ENCODE peak calls at places on chromosomes 7 and 10, in eight cellular contexts. S is HepG2, Y is sigmoid colon, T is stomach, N is suprapubic skin, L is H1, K is GM12878, B is upper lobe of left lung. D is an unnamed sample.

GRCh38 chr10:130301026-130301892 is 165.1 kb downstream of the GLRX3 start:
- DNase-seq in Y (no peak), S (no peak), K (no peak), B (peak; percentile 91), T (no peak), L (no peak), N (no peak), D (no peak)

GRCh38 chr7:96388620-96389383 is 66.9 kb upstream of the SLC25A13 start:
- DNase-seq in B (no peak), Y (no peak), K (no peak), S (no peak), N (no peak), T (no peak), L (no peak), D (no peak)

GRCh38 chr7:123958186-123958703 is 33.2 kb downstream of the SPAM1 start:
- DNase-seq in T (no peak), Y (no peak), S (no peak), N (no peak), K (no peak), L (no peak), B (no peak), D (no peak)

GRCh38 chr10:73589538-73590126 is 1.5 kb downstream of the USP54 start:
- DNase-seq in B (no peak), S (no peak), N (no peak), T (peak; percentile 30), L (no peak), K (no peak), Y (no peak), D (no peak)

GRCh38 chr10:72598769-72599701 is 26.8 kb downstream of the MICU1 start:
- DNase-seq in K (no peak), N (no peak), B (no peak), S (no peak), L (no peak), Y (no peak), T (no peak), D (no peak)

GRCh38 chr7:94970085-94970576 is 62.7 kb downstream of the PPP1R9A start:
- DNase-seq in B (no peak), T (no peak), S (no peak), Y (no peak), L (no peak), N (no peak), K (no peak), D (no peak)

GRCh38 chr7:132251327-132251659 is 325.0 kb downstream of the PLXNA4 start:
- DNase-seq in K (no peak), B (peak; percentile 60), L (no peak), N (peak; percentile 88), S (peak; percentile 87), T (peak; percentile 96), Y (peak; percentile 92), D (peak; percentile 88)

GRCh38 chr10:29725133-29725720 is 90.5 kb upstream of the SVIL start:
- DNase-seq in N (no peak), S (no peak), T (no peak), K (no peak), Y (peak; percentile 59), L (no peak), B (no peak), D (peak; percentile 37)

GRCh38 chr7:142612264-142612881 is 136.9 kb upstream of the PRSS1 start:
- DNase-seq in K (no peak), T (no peak), B (no peak), Y (no peak), N (no peak), L (no peak), S (no peak), D (no peak)

GRCh38 chr10:73183882-73184281 is 16.0 kb downstream of the FAM149B1 start:
- DNase-seq in B (no peak), K (no peak), Y (no peak), L (no peak), T (no peak), S (no peak), N (no peak), D (no peak)

GRCh38 chr10:66405566-66405965 is 520.3 kb upstream of the LRRTM3 start:
- DNase-seq in Y (no peak), N (no peak), L (no peak), S (no peak), K (no peak), B (no peak), T (no peak), D (no peak)

GRCh38 chr10:4656576-4657194 is 169.3 kb upstream of the AKR1E2 start:
- DNase-seq in K (no peak), Y (peak; percentile 82), T (peak; percentile 55), B (no peak), L (no peak), S (peak; percentile 44), N (no peak), D (peak; percentile 72)

GRCh38 chr7:78769551-78770101 is 683.8 kb downstream of the MAGI2 start:
- DNase-seq in B (no peak), N (no peak), S (no peak), K (peak; percentile 24), T (no peak), Y (no peak), L (no peak), D (no peak)

GRCh38 chr10:63466168-63466935 is 575 bp upstream of the JMJD1C start:
- DNase-seq in T (peak; percentile 67), S (peak; percentile 54), K (no peak), N (no peak), Y (peak; percentile 79), B (no peak), L (no peak), D (peak; percentile 64)

GRCh38 chr7:103990991-103991390 is 1.5 kb upstream of the RELN start:
- DNase-seq in T (no peak), L (no peak), B (no peak), K (no peak), S (peak; percentile 16), N (no peak), Y (no peak), D (no peak)

GRCh38 chr7:87047-87446 is 105.3 kb upstream of the FAM20C start:
- DNase-seq in N (no peak), K (no peak), S (no peak), T (peak; percentile 23), L (peak; percentile 31), B (no peak), Y (peak; percentile 64), D (no peak)

GRCh38 chr7:88095-88926 is 104.1 kb upstream of the FAM20C start:
- DNase-seq in K (no peak), L (peak; percentile 62), N (no peak), B (peak; percentile 56), T (no peak), S (no peak), Y (peak; percentile 55), D (no peak)

GRCh38 chr7:90111-91063 is 102.0 kb upstream of the FAM20C start:
- DNase-seq in L (peak; percentile 37), K (no peak), Y (peak; percentile 65), T (no peak), N (no peak), B (no peak), S (no peak), D (no peak)

GRCh38 chr7:87671-88070 is 104.7 kb upstream of the FAM20C start:
- DNase-seq in T (no peak), B (peak; percentile 58), Y (peak; percentile 48), S (no peak), N (no peak), K (no peak), L (no peak), D (no peak)

DNA sequence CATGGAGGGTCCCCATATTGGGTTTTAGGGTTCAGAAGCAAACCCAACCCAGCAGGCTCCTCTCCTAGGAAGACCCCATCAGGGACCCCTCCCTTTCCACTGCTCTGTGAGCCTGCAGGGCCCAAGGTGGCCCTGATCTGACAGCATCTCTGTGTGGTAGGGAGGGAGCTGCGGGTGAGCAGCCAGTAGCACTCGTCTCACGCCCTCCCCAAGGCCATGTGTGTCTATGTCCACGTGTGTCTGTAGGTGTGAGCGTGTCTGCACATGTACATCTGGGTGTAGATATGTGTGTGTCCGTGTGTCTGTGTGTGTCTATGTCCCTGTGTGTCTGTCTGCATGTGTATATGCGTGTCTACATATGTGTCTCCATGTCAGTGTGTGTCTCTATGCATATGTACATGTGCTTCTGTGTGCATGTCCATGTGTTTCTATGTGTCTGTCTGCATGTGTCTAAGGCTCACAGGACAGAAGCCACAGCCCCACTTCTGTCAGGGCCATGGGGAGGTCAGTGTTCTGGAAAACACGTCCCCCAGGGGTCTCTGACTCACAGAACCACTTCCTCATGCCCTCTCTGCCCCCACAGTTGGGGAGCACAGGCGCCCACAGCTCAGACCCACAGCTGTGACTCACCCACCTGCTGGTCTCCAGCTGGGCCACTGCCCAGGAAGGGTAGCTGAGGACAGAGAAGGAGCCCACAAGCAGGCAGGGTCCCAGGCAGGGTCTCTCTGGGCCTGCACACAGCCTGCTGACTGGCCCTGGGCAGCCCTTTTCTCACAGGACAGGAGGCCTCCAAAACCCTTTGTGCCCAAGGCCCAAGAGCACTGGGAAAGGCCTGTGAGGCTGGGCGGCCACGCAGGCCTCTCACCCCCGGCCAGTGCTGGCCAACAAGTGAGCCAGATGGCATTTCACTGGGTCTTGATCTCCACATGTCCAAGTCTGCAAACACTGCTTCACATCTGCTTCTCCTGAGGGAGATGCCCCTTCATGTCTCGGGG is 103.1 kb upstream of the FAM20C start:
- DNase-seq in K (no peak), S (no peak), T (peak; percentile 51), Y (peak; percentile 88), B (peak; percentile 74), L (peak; percentile 45), N (no peak), D (no peak)
- TF ChIP-seq POLR2AphosphoS5 in K (no peak), S (no peak), T (no peak), Y (no peak), B (peak; percentile 46), L (no peak), N (no peak), D (peak; percentile 27)

GRCh38 chr10:113322843-113323242 is 230.0 kb upstream of the HABP2 start:
- DNase-seq in K (no peak), Y (no peak), B (no peak), L (no peak), T (no peak), N (no peak), S (no peak), D (peak; percentile 12)
- TF ChIP-seq EP300 in K (no peak), Y (no peak), B (no peak), L (no peak), T (no peak), N (no peak), S (no peak), D (no peak)

DNA sequence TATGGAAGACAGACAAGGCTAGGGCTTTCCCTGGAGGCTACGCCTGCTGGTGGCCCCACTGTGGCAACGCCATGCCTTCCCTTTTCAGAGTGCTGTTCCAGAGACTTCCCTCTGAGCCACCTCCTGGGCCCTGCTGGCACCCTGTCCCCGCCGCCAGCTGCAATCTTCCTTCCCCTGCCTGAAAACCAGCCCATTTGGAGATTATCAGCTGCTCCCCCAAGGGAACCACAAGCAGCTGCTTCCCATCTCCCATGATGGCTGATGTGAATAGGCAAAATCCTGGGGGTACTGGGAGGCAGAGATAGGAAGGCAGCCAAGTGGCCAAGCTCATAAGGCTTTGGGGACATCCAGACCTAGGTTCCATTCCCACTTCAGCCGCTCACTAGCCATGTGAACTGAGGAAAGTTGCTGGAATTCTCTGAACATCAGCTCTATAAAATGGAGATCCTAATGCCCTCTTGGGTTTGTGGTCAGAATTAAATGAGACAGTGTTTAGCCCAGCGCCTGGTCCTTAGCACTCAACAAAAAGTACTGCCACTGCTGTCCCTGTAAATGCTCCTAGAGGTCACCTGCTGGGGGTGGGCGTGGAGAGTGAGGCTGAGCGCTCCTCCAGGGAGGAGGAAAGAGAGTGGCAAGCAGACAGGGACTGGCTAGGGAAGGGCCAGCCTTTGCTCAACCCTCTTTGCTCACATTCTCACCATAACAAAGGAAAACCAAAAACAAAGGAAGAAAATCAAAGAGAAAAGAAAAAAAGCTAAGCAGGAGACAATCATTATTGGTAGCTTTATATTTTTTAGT is 5.9 kb downstream of the TSPAN33 start:
- DNase-seq in N (no peak), S (no peak), L (no peak), K (no peak), T (no peak), B (peak; percentile 52), Y (no peak), D (no peak)
- TF ChIP-seq POLR2AphosphoS5 in N (no peak), S (no peak), L (no peak), K (peak; percentile 16), T (no peak), B (no peak), Y (no peak), D (no peak)

GRCh38 chr7:24948739-24949138 is 31.2 kb downstream of the OSBPL3 start:
- DNase-seq in S (no peak), Y (no peak), L (no peak), N (no peak), K (no peak), B (no peak), T (no peak), D (no peak)
- TF ChIP-seq EP300 in S (no peak), Y (no peak), L (no peak), N (no peak), K (no peak), B (no peak), T (no peak), D (no peak)